ENCODE peak calls at places on chromosomes 12 and 14, in six cellular contexts. One of them, this sample, is unnamed.

GRCh38 chr12:99910342-99910741 is 74.4 kb downstream of the ANKS1B start:
- DNase-seq in heart left ventricle: no peak
- DNase-seq in esophagus muscularis mucosa: no peak
- DNase-seq in caudate nucleus: no peak
- DNase-seq in colonic mucosa: no peak
- DNase-seq in lung: no peak
- DNase-seq in this sample: no peak

GRCh38 chr12:52319097-52319496 is 2.1 kb downstream of the KRT83 start:
- DNase-seq in heart left ventricle: no peak
- DNase-seq in lung: no peak
- DNase-seq in caudate nucleus: no peak
- DNase-seq in colonic mucosa: no peak
- DNase-seq in esophagus muscularis mucosa: no peak
- DNase-seq in this sample: no peak

GRCh38 chr12:131808744-131809371 is 19.3 kb upstream of the MMP17 start:
- DNase-seq in lung: no peak
- DNase-seq in esophagus muscularis mucosa: no peak
- DNase-seq in colonic mucosa: no peak
- DNase-seq in caudate nucleus: no peak
- DNase-seq in heart left ventricle: no peak
- DNase-seq in this sample: no peak

GRCh38 chr14:64910847-64911495 is 3.3 kb upstream of the CHURC1 start:
- DNase-seq in colonic mucosa: no peak
- DNase-seq in lung: no peak
- DNase-seq in heart left ventricle: no peak
- DNase-seq in caudate nucleus: no peak
- DNase-seq in esophagus muscularis mucosa: no peak
- DNase-seq in this sample: no peak

GRCh38 chr12:114213055-114213561 is 192.8 kb downstream of the TBX5 start:
- DNase-seq in esophagus muscularis mucosa: no peak
- DNase-seq in caudate nucleus: no peak
- DNase-seq in heart left ventricle: peak; percentile 25
- DNase-seq in lung: no peak
- DNase-seq in colonic mucosa: no peak
- DNase-seq in this sample: no peak

GRCh38 chr12:53123578-53124351 is 20.5 kb downstream of the SOAT2 start:
- DNase-seq in colonic mucosa: no peak
- DNase-seq in caudate nucleus: no peak
- DNase-seq in heart left ventricle: no peak
- DNase-seq in esophagus muscularis mucosa: peak; percentile 74
- DNase-seq in lung: no peak
- DNase-seq in this sample: no peak

GRCh38 chr14:63470877-63471565 is 72.2 kb downstream of the PPP2R5E start:
- DNase-seq in heart left ventricle: no peak
- DNase-seq in esophagus muscularis mucosa: no peak
- DNase-seq in caudate nucleus: no peak
- DNase-seq in lung: no peak
- DNase-seq in colonic mucosa: no peak
- DNase-seq in this sample: no peak

GRCh38 chr14:59294662-59294992 is 106.2 kb downstream of the DAAM1 start:
- DNase-seq in esophagus muscularis mucosa: no peak
- DNase-seq in lung: no peak
- DNase-seq in heart left ventricle: no peak
- DNase-seq in caudate nucleus: no peak
- DNase-seq in colonic mucosa: no peak
- DNase-seq in this sample: no peak

GRCh38 chr12:53063708-53064612 is 14.1 kb downstream of the TNS2 start:
- DNase-seq in caudate nucleus: no peak
- DNase-seq in colonic mucosa: peak; percentile 33
- DNase-seq in esophagus muscularis mucosa: no peak
- DNase-seq in lung: peak; percentile 29
- DNase-seq in heart left ventricle: peak; percentile 81
- DNase-seq in this sample: no peak

GRCh38 chr14:69924181-69924580 is 45.0 kb downstream of the SMOC1 start:
- DNase-seq in colonic mucosa: no peak
- DNase-seq in esophagus muscularis mucosa: no peak
- DNase-seq in heart left ventricle: no peak
- DNase-seq in caudate nucleus: no peak
- DNase-seq in lung: no peak
- DNase-seq in this sample: no peak

GRCh38 chr14:47259796-47260195 is 415.6 kb downstream of the MDGA2 start:
- DNase-seq in esophagus muscularis mucosa: no peak
- DNase-seq in heart left ventricle: no peak
- DNase-seq in lung: no peak
- DNase-seq in caudate nucleus: no peak
- DNase-seq in colonic mucosa: no peak
- DNase-seq in this sample: no peak

GRCh38 chr12:20237091-20237490 is 131.2 kb upstream of the PDE3A start:
- DNase-seq in esophagus muscularis mucosa: no peak
- DNase-seq in heart left ventricle: no peak
- DNase-seq in caudate nucleus: no peak
- DNase-seq in lung: no peak
- DNase-seq in colonic mucosa: no peak
- DNase-seq in this sample: no peak

GRCh38 chr12:26268841-26269553 is 73.6 kb downstream of the SSPN start:
- DNase-seq in esophagus muscularis mucosa: no peak
- DNase-seq in lung: no peak
- DNase-seq in colonic mucosa: no peak
- DNase-seq in heart left ventricle: no peak
- DNase-seq in caudate nucleus: no peak
- DNase-seq in this sample: no peak

GRCh38 chr14:93084866-93085857 is 30.6 kb downstream of the ITPK1 start:
- DNase-seq in esophagus muscularis mucosa: no peak
- DNase-seq in caudate nucleus: no peak
- DNase-seq in lung: no peak
- DNase-seq in colonic mucosa: no peak
- DNase-seq in heart left ventricle: no peak
- DNase-seq in this sample: no peak

GRCh38 chr14:95057147-95057546 is 100.2 kb downstream of the DICER1 start:
- DNase-seq in caudate nucleus: no peak
- DNase-seq in esophagus muscularis mucosa: no peak
- DNase-seq in colonic mucosa: no peak
- DNase-seq in lung: no peak
- DNase-seq in heart left ventricle: no peak
- DNase-seq in this sample: no peak

GRCh38 chr14:104678346-104678745 is 11.1 kb upstream of the INF2 start:
- DNase-seq in esophagus muscularis mucosa: no peak
- DNase-seq in caudate nucleus: no peak
- DNase-seq in heart left ventricle: peak; percentile 68
- DNase-seq in colonic mucosa: peak; percentile 35
- DNase-seq in lung: no peak
- DNase-seq in this sample: no peak

GRCh38 chr12:68100241-68100640 is 59.3 kb downstream of the IFNG start:
- DNase-seq in colonic mucosa: no peak
- DNase-seq in heart left ventricle: no peak
- DNase-seq in lung: no peak
- DNase-seq in caudate nucleus: no peak
- DNase-seq in esophagus muscularis mucosa: no peak
- DNase-seq in this sample: no peak

GRCh38 chr12:124517260-124518050 is 50.0 kb downstream of the NCOR2 start:
- DNase-seq in caudate nucleus: peak; percentile 34
- DNase-seq in esophagus muscularis mucosa: no peak
- DNase-seq in heart left ventricle: peak; percentile 81
- DNase-seq in lung: peak; percentile 71
- DNase-seq in colonic mucosa: peak; percentile 79
- DNase-seq in this sample: peak; percentile 67

GRCh38 chr12:1077036-1077803 is 86.2 kb downstream of the ERC1 start:
- DNase-seq in colonic mucosa: no peak
- DNase-seq in heart left ventricle: no peak
- DNase-seq in esophagus muscularis mucosa: no peak
- DNase-seq in caudate nucleus: no peak
- DNase-seq in lung: no peak
- DNase-seq in this sample: no peak

GRCh38 chr12:122994140-122994675 is 13.7 kb downstream of the ARL6IP4 start:
- DNase-seq in caudate nucleus: no peak
- DNase-seq in esophagus muscularis mucosa: no peak
- DNase-seq in heart left ventricle: no peak
- DNase-seq in colonic mucosa: no peak
- DNase-seq in lung: no peak
- DNase-seq in this sample: no peak

GRCh38 chr14:68476212-68476964 is 316.5 kb downstream of the ZFP36L1 start:
- DNase-seq in heart left ventricle: peak; percentile 50
- DNase-seq in colonic mucosa: no peak
- DNase-seq in lung: no peak
- DNase-seq in esophagus muscularis mucosa: no peak
- DNase-seq in caudate nucleus: peak; percentile 18
- DNase-seq in this sample: peak; percentile 44

GRCh38 chr12:6294533-6295186 is 15.8 kb upstream of the PLEKHG6 start:
- DNase-seq in colonic mucosa: peak; percentile 74
- DNase-seq in lung: no peak
- DNase-seq in heart left ventricle: no peak
- DNase-seq in esophagus muscularis mucosa: no peak
- DNase-seq in caudate nucleus: no peak
- DNase-seq in this sample: no peak

DNA sequence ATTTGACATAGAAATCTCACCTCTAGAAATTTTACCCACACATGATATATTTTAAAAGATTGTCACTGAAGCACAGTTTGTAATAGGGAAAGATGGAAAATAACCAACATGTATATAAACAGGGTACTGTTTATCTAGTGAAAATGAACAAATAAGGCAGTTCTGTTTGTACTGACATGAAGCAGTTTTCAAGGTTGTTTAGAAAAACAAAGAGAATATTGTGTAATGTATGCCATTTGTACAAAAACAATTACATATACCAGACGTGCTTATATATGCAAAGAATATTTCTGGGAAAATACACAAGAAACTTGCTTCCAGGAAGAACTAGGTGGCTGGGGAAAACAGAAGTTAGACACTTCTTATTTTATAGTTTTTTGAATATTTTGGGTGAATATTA is 59.3 kb upstream of the FERMT2 start:
- DNase-seq in lung: no peak
- DNase-seq in caudate nucleus: no peak
- DNase-seq in colonic mucosa: no peak
- DNase-seq in heart left ventricle: no peak
- DNase-seq in esophagus muscularis mucosa: no peak
- DNase-seq in this sample: no peak
- H3K27ac ChIP-seq in lung: no peak overlapping the region
- H3K27ac ChIP-seq in caudate nucleus: peak overlapping the region; percentile 53
- H3K27ac ChIP-seq in colonic mucosa: peak overlapping the region; percentile 9
- H3K27ac ChIP-seq in heart left ventricle: peak overlapping the region; percentile 71
- H3K27ac ChIP-seq in esophagus muscularis mucosa: peak overlapping the region; percentile 68
- H3K27ac ChIP-seq in this sample: no peak overlapping the region

GRCh38 chr14:101276309-101277091 is 284.8 kb upstream of the DIO3 start:
- DNase-seq in caudate nucleus: no peak
- DNase-seq in colonic mucosa: no peak
- DNase-seq in lung: no peak
- DNase-seq in heart left ventricle: no peak
- DNase-seq in esophagus muscularis mucosa: no peak
- DNase-seq in this sample: no peak
- H3K27ac ChIP-seq in caudate nucleus: no peak overlapping the region
- H3K27ac ChIP-seq in colonic mucosa: no peak overlapping the region
- H3K27ac ChIP-seq in lung: no peak overlapping the region
- H3K27ac ChIP-seq in heart left ventricle: no peak overlapping the region
- H3K27ac ChIP-seq in esophagus muscularis mucosa: no peak overlapping the region
- H3K27ac ChIP-seq in this sample: no peak overlapping the region

DNA sequence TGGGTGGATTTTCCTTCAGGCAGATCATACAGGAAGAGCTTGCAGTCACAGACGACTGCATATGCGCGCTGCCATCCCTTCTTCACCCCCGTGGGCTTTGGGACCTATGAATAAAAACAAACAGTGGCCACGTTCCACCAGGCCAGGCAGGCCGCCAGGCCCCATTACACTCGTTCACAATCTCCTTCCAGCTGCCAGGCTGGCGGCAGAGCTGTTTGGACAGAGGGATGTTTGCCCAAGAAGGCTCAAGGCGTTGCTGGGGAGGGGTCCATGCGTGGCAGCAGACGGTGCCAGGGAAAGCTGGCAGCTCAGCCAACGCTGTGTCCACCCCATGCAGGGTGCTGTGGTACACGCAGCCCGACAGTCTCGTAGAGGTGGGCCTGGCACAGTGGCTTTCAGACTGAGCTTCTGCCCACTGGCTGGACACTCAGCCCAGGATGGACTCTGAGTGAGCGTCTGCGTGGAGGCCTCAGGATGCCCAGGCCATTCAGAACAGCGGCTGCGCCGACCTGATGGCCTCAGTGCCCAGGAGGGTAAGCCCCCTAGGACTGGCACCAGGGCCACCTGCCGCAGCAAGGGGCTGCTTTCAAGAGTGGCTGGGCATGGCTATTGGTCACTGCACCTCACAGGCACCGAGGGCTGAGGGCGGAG is 27.5 kb downstream of the AMN start:
- DNase-seq in colonic mucosa: no peak
- DNase-seq in lung: no peak
- DNase-seq in heart left ventricle: peak; percentile 40
- DNase-seq in esophagus muscularis mucosa: no peak
- DNase-seq in caudate nucleus: peak; percentile 71
- DNase-seq in this sample: peak; percentile 38
- H3K27ac ChIP-seq in colonic mucosa: no peak overlapping the region
- H3K27ac ChIP-seq in lung: no peak overlapping the region
- H3K27ac ChIP-seq in heart left ventricle: no peak overlapping the region
- H3K27ac ChIP-seq in esophagus muscularis mucosa: peak overlapping the region; percentile 45
- H3K27ac ChIP-seq in caudate nucleus: peak overlapping the region; percentile 85
- H3K27ac ChIP-seq in this sample: peak overlapping the region; percentile 92

GRCh38 chr14:100826371-100827139 is 637 bp downstream of the MEG3 start:
- DNase-seq in colonic mucosa: no peak
- DNase-seq in caudate nucleus: no peak
- DNase-seq in heart left ventricle: no peak
- DNase-seq in esophagus muscularis mucosa: no peak
- DNase-seq in lung: no peak
- DNase-seq in this sample: no peak

GRCh38 chr14:100824156-100824555 is 1.8 kb upstream of the MEG3 start:
- DNase-seq in heart left ventricle: peak; percentile 38
- DNase-seq in caudate nucleus: peak; percentile 37
- DNase-seq in lung: no peak
- DNase-seq in colonic mucosa: no peak
- DNase-seq in esophagus muscularis mucosa: no peak
- DNase-seq in this sample: no peak

GRCh38 chr14:100825691-100826331 is at the start of gene MEG3:
- DNase-seq in caudate nucleus: peak; percentile 8
- DNase-seq in colonic mucosa: no peak
- DNase-seq in lung: no peak
- DNase-seq in heart left ventricle: peak; percentile 26
- DNase-seq in esophagus muscularis mucosa: no peak
- DNase-seq in this sample: peak; percentile 66

GRCh38 chr14:100823488-100823887 is 2.4 kb upstream of the MEG3 start:
- DNase-seq in lung: no peak
- DNase-seq in colonic mucosa: no peak
- DNase-seq in caudate nucleus: no peak
- DNase-seq in heart left ventricle: no peak
- DNase-seq in esophagus muscularis mucosa: no peak
- DNase-seq in this sample: no peak

DNA sequence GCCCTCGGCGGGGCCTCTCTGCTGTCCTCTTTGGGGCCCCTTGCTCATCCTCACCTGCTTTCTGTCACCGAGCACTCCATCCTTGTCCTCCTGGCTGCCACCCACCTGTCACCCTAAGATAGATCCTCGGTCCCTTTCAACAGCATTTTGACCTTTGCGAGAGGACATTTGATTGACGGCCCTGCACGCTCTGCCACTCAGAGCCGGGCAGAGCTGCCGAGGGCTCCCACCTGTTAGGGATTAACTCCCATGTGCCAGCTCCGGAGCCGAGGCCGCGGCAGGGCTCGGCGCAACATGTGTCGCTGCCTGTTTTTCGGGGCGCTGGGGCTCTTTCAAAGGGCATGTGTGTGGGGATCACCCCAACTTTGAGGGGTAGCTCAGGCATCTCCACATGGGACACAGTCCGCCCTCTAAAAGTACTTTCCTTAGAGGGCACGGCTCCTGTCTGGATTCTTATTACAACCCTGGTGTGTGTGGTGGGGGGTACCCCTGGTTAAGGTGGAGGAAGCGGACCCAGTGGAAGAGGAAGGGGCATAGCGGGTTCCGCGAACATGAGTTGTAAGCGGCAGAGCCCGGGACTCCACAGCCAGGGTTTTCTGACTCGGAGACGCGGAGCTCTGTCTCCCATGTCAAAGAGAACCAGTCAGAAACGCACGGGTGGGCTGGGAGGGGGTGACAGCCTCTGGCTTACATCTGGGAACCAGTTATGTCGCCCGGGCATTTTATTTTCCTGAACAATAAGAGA is 800 bp upstream of the MEG3 start:
- DNase-seq in caudate nucleus: no peak
- DNase-seq in heart left ventricle: no peak
- DNase-seq in esophagus muscularis mucosa: no peak
- DNase-seq in colonic mucosa: no peak
- DNase-seq in lung: no peak
- DNase-seq in this sample: no peak
- H3K27ac ChIP-seq in caudate nucleus: no peak overlapping the region
- H3K27ac ChIP-seq in heart left ventricle: no peak overlapping the region
- H3K27ac ChIP-seq in esophagus muscularis mucosa: no peak overlapping the region
- H3K27ac ChIP-seq in colonic mucosa: no peak overlapping the region
- H3K27ac ChIP-seq in lung: no peak overlapping the region
- H3K27ac ChIP-seq in this sample: no peak overlapping the region